ENCODE peak calls at places on chromosomes 5 and 9, in seven cellular contexts. C is CD8-positive, alpha-beta memory T cell; W is CD8-positive, alpha-beta T cell; D is naive thymus-derived CD4-positive, alpha-beta T cell; G is A549; R is esophagus squamous epithelium; Q is GM23248. U is an unnamed sample.

GRCh38 chr9:18821794-18822193 is 211.2 kb downstream of the SAXO1 start:
- DNase-seq in C (no peak), G (no peak), D (no peak), R (no peak), Q (no peak), W (no peak), U (peak)

GRCh38 chr5:98775962-98776687 is 2.7 kb downstream of the RGMB start:
- DNase-seq in G (no peak), D (no peak), Q (peak), W (no peak), C (no peak), R (no peak), U (no peak)

GRCh38 chr9:136467766-136468165 is 15.1 kb downstream of the SEC16A start:
- DNase-seq in G (no peak), C (no peak), D (no peak), W (no peak), Q (no peak), R (no peak), U (no peak)

GRCh38 chr9:80294955-80295354 is 723.2 kb downstream of the TLE4 start:
- DNase-seq in W (no peak), Q (no peak), G (no peak), D (no peak), R (no peak), C (no peak), U (no peak)

GRCh38 chr9:127706836-127707241 is at the start of gene CFAP157:
- DNase-seq in W (no peak), C (no peak), D (no peak), G (peak), R (no peak), Q (no peak), U (no peak)

GRCh38 chr5:473344-474192 is 30.6 kb downstream of the EXOC3 start:
- DNase-seq in Q (peak), W (no peak), C (peak), D (peak), R (no peak), G (peak), U (peak)

GRCh38 chr9:127993721-127994120 is 12.9 kb upstream of the EEIG1 start:
- DNase-seq in W (no peak), G (no peak), C (no peak), R (no peak), Q (no peak), D (no peak), U (no peak)

GRCh38 chr9:36721846-36722588 is 149.3 kb downstream of the MELK start:
- DNase-seq in C (no peak), Q (peak), G (no peak), W (no peak), D (no peak), R (no peak), U (peak)

GRCh38 chr5:1658665-1659064 is 134.9 kb upstream of the LPCAT1 start:
- DNase-seq in C (no peak), R (no peak), W (no peak), Q (no peak), G (no peak), D (no peak), U (no peak)

GRCh38 chr5:35177783-35178182 is 52.5 kb downstream of the PRLR start:
- DNase-seq in D (no peak), R (no peak), C (no peak), Q (no peak), W (no peak), G (no peak), U (no peak)

DNA sequence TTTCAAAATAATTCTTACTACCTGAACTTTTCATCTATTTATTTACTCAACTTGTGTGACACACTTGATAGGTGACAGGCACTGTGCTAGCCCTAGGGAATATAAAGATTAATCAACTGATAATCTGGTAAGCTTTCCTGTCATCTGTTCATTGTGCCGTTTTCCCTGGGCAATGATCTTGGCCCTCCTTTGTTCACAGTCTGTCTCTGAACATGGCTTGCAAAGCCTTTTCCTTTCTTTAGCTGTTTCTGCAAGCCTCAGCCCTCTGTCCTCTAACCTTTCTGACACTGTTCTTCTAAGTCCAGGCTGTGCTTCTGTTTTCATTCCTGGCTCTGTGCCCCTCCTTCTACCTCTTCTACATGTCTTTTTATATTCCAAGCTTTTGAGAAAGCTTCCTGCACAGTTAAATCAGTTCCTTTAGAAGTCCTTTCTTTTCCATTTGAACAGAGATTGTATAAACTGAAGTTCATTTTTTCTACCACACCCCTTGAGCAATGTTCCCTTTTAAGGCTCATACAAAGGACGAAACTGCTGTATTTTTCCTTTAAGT is 803.0 kb upstream of the ZNF608 start:
- DNase-seq in Q (no peak), R (no peak), D (no peak), W (no peak), G (no peak), C (no peak), U (no peak)
- H3K27ac ChIP-seq in Q (no peak), R (no peak), D (no peak), W (no peak), G (no peak), C (no peak), U (no peak)

GRCh38 chr5:65625743-65626142 is 916 bp downstream of the SHLD3 start:
- DNase-seq in D (no peak), C (no peak), W (no peak), R (no peak), Q (peak), G (no peak), U (no peak)
- H3K27ac ChIP-seq in D (peak), C (peak), W (peak), R (peak), Q (peak), G (peak), U (no peak)

DNA sequence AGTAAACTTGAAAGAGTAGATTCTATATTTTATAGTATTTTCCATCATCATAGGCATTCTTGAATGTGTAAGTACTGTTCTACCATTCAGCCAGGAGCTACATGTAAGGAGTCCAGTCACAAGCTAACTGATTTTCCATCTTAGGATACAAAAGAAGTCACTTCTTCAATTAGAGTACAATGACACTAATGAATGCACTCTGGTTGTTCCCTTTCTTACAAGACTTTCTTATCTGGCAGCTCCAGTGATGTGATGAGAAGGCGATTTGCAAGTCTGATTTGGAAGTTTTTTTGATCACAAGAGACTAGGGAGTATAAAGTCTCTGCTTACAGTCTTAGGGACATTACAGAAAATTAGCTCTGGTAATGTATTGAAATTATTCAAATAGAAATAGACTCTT is 130.6 kb upstream of the CDH6 start:
- DNase-seq in W (no peak), G (no peak), Q (no peak), R (no peak), D (no peak), C (no peak), U (no peak)
- H3K27ac ChIP-seq in W (no peak), G (no peak), Q (no peak), R (no peak), D (no peak), C (no peak), U (no peak)

DNA sequence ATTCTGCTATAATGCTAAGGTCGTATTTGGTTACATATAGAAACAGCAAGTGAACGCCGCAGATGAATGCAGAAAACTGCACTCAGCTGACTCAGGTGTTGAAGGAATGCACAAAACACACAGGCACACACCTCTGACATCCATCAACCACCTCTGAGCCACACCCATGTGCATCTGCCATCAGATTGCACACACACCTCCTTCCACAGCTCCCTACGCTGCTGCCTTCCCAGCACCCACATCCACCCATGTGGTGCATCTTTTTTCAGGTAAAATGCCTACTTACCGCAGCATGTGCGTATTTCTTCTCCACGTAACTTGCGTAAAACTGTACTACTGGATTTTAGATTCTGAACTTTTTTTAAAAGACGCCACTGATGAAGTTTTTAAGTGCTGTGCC is 7.1 kb downstream of the STK10 start:
- DNase-seq in R (no peak), C (peak), G (no peak), Q (no peak), D (peak), W (no peak), U (no peak)
- H3K27ac ChIP-seq in R (no peak), C (no peak), G (no peak), Q (no peak), D (peak), W (peak), U (no peak)

GRCh38 chr5:73674669-73675004 is 48.6 kb downstream of the ARHGEF28 start:
- DNase-seq in D (no peak), Q (peak), W (no peak), R (no peak), G (no peak), C (no peak), U (no peak)

GRCh38 chr5:73678322-73678740 is 52.3 kb downstream of the ARHGEF28 start:
- DNase-seq in D (no peak), C (no peak), Q (no peak), W (no peak), G (peak), R (no peak), U (peak)

GRCh38 chr5:73672130-73672529 is 46.1 kb downstream of the ARHGEF28 start:
- DNase-seq in R (no peak), C (no peak), G (no peak), Q (no peak), D (no peak), W (no peak), U (no peak)

GRCh38 chr5:73668422-73669116 is 42.6 kb downstream of the ARHGEF28 start:
- DNase-seq in Q (no peak), W (no peak), R (no peak), C (no peak), D (no peak), G (no peak), U (no peak)

DNA sequence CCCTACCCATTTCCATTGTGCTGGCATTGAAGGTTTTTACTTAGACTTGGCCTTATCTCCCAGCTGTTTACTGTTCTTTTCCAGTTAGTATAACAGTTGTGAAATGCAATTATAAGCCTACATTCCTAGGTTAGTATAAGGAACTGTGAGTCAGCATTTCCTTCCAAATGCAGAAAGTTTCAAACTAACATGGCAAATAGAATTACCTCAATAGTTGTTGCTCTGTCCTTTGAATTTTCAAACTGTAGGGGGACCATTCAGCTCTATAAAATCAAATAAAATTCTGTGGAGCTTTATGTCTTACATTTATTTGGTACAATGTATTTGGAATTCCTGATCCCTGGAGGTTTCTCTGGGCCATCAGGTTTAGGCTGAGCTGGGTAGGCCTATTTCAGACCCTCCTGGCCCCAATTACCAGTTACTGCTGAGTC is 47.2 kb downstream of the ARHGEF28 start:
- DNase-seq in G (no peak), R (no peak), Q (peak), W (no peak), D (no peak), C (no peak), U (no peak)
- H3K27ac ChIP-seq in G (peak), R (peak), Q (peak), W (no peak), D (no peak), C (no peak), U (no peak)

DNA sequence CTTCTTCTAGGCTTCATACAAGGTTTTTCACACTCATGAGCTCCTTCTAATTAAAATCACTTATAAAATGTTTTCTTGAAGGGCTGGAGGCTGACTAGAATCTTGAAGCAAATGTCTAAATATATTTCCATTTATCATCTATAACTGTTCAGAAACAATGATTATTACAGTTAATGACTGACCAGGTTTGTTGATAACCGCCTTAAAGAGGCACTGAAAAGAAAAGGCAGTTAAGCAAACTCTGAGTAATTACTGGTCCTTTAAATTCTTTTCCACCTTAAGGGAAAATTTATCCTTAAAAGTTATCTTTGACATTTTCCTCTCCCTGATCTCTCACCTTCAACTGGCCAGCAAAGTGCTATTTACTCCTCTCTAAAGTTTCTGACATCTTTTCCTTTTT is 43.2 kb downstream of the RICTOR start:
- DNase-seq in G (no peak), D (no peak), W (no peak), R (no peak), C (no peak), Q (no peak), U (no peak)
- H3K27ac ChIP-seq in G (no peak), D (no peak), W (no peak), R (no peak), C (no peak), Q (no peak), U (no peak)

GRCh38 chr5:151678146-151678545 is 8.6 kb downstream of the SPARC start:
- DNase-seq in Q (peak), G (no peak), D (no peak), C (no peak), W (no peak), R (no peak), U (no peak)

GRCh38 chr5:151678713-151679112 is 8.0 kb downstream of the SPARC start:
- DNase-seq in D (no peak), C (no peak), Q (peak), G (no peak), W (no peak), R (no peak), U (no peak)

GRCh38 chr5:151675956-151676712 is 10.6 kb downstream of the SPARC start:
- DNase-seq in W (no peak), Q (peak), D (no peak), R (no peak), G (no peak), C (no peak), U (no peak)

GRCh38 chr5:151675225-151675955 is 11.3 kb downstream of the SPARC start:
- DNase-seq in D (no peak), Q (peak), C (no peak), W (no peak), R (no peak), G (no peak), U (no peak)

GRCh38 chr5:151676719-151677118 is 10.0 kb downstream of the SPARC start:
- DNase-seq in W (no peak), C (no peak), R (no peak), D (no peak), G (no peak), Q (peak), U (no peak)
- H3K27ac ChIP-seq in W (no peak), C (no peak), R (peak), D (no peak), G (no peak), Q (peak), U (peak)

DNA sequence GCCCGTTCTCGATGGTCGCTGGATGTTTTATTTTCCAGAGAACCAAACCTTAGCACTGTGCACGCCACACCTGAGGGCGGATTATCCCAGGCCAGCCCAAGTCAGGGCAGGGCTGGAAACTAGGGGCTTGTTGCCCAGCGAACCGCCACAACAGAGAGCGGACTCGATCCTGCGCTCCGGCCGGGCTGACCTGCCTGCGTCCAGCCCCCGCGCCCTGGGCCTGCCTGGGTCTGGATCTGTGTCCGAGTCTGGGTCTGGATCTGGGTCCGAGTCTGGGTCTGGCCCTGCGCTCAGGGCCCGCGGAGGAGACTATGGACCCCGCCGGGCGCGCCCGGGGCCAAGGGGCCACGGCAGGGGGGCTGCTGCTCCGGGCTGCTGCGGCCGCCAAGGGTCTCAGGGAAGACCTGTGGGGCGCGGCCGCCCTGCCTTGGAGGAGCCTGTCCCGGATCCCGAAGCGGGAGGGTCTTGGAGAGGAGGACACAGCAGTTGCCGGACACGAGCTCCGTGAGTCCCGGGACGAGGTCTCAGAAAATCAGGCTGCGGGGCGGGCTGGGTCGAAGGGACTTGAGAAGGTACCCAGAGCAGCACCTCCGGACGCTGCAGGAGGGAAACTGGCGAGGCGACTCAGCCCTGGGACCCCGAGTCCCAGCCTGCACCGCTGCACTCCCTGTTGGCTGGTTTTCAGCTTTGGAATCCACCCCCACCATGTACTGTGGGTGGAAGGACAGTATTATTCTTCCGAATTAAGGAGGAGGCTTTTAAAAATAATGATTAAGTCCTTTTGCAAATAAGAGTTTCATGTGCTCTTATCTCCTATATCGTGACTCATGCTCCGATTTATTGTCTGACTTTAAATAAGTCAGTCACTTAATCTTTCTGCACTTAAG is at the start of gene ANKDD1B:
- DNase-seq in D (no peak), G (peak), Q (peak), C (no peak), W (no peak), R (no peak), U (peak)
- H3K27ac ChIP-seq in D (no peak), G (peak), Q (no peak), C (no peak), W (no peak), R (peak), U (peak)

DNA sequence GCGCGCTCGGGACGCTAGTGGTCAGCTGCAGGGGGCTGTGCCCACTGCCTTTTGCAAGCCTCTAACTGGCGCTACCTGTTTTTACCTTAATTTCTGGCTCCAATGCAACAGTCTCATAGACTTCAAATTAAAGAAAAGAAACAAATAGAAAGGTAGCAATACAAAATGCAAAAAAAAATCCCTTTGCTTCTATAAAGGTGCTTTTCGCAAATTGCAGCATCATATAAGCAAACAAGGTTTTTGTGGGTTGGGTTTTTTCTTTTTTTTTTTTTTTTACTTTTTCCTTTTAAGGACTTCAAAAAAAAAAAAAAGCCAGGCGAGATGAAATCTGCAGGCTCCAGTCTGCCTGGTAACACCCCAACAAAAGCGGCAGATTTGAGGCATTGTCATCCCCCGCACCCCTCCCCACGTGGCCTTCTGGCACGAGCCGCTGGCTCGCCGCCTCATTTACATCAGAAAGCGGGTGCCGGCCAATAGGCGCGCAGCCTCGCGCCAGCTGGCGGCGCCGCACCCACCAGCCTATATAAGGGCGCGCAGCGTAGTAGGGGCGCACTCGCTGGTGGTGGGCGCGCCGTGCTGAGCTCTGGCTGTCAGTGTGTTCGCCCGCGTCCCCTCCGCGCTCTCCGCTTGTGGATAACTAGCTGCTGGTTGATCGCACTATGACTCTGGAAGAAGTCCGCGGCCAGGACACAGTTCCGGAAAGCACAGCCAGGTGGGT is at the start of gene GADD45G:
- DNase-seq in C (peak), Q (peak), W (peak), G (peak), R (peak), D (peak), U (peak)
- H3K27ac ChIP-seq in C (no peak), Q (peak), W (no peak), G (peak), R (peak), D (peak), U (peak)

U was measured in colonic mucosa.